ENCODE peak calls at places on chromosomes 12 and 14, in nine cellular contexts. M is germinal center; Y is activated CD4-positive, alpha-beta T cell treated with anti-CD3 and anti-CD28 coated beads, Interleukin-2, amount 50 U/mL, for 1 hour; I is body of pancreas; S is ureter; O is ELR; V is H4; R is glomerular endothelial cell; D is stimulated activated CD4-positive, alpha-beta T cell treated with anti-CD3 and anti-CD28 coated beads, Interleukin-2, amount 100 ng/mL, for 48 hours. B is an unnamed sample.

GRCh38 chr12:89016970-89017778 is 335.1 kb downstream of the DUSP6 start:
- DNase-seq in I (peak; percentile 57), S (peak; percentile 49), V (peak; percentile 62), M (peak; percentile 16), D (peak; percentile 34), O (peak; percentile 87), Y (peak; percentile 4), R (peak; percentile 80), B (peak; percentile 76)

GRCh38 chr12:124764451-124764850 is 99.2 kb downstream of the SCARB1 start:
- DNase-seq in O (peak; percentile 73), S (no peak), Y (no peak), D (peak; percentile 33), I (peak; percentile 58), R (no peak), M (no peak), V (peak; percentile 59), B (peak; percentile 74)

GRCh38 chr12:810635-811415 is 58.4 kb downstream of the WNK1 start:
- DNase-seq in D (peak; percentile 35), O (no peak), S (no peak), Y (no peak), I (no peak), V (no peak), R (no peak), M (no peak), B (no peak)

GRCh38 chr12:49539406-49540228 is 787 bp downstream of the KCNH3 start:
- DNase-seq in Y (no peak), O (no peak), S (no peak), R (no peak), I (no peak), V (no peak), M (no peak), D (no peak), B (no peak)

GRCh38 chr12:46473634-46474201 is 101.1 kb upstream of the SLC38A2 start:
- DNase-seq in M (peak; percentile 5), O (peak; percentile 95), I (peak; percentile 79), R (peak; percentile 90), Y (no peak), V (peak; percentile 92), D (no peak), S (peak; percentile 74), B (no peak)

GRCh38 chr12:111578971-111579340 is 20.2 kb downstream of the ATXN2 start:
- DNase-seq in M (no peak), V (no peak), R (no peak), D (no peak), I (no peak), O (no peak), S (no peak), Y (no peak), B (no peak)

GRCh38 chr12:15757553-15758255 is 31.5 kb downstream of the EPS8 start:
- DNase-seq in O (peak; percentile 95), I (peak; percentile 21), D (no peak), S (no peak), M (no peak), V (peak; percentile 73), R (no peak), Y (no peak), B (no peak)

GRCh38 chr12:54060975-54061778 is 7.5 kb downstream of the HOXC4 start:
- DNase-seq in Y (no peak), R (no peak), D (no peak), I (no peak), M (no peak), V (no peak), O (no peak), S (no peak), B (no peak)

GRCh38 chr12:55637467-55637866 is 775 bp downstream of the OR10P1 start:
- DNase-seq in R (no peak), I (no peak), Y (peak; percentile 16), O (no peak), S (no peak), M (no peak), V (no peak), D (no peak), B (no peak)

GRCh38 chr14:101760138-101761011 is 1.1 kb upstream of the PPP2R5C start:
- DNase-seq in S (peak; percentile 99), I (peak; percentile 99), V (peak; percentile 86), M (peak; percentile 97), D (peak; percentile 92), Y (peak; percentile 97), O (peak; percentile 98), R (peak; percentile 55), B (peak; percentile 95)

GRCh38 chr14:88798161-88798560 is 5.4 kb upstream of the EML5 start:
- DNase-seq in R (no peak), D (no peak), V (no peak), M (no peak), O (no peak), I (peak; percentile 3), S (no peak), Y (no peak), B (no peak)

B was measured in NAMALWA.